ENCODE peak calls at places on chromosomes 6 and 20, in five cellular contexts. C is stimulated activated CD8-positive, alpha-beta memory T cell treated with anti-CD3 and anti-CD28 coated beads, Interleukin-2, amount 100 ng/mL, for 48 hours; U is MV-4-11; A is G401; B is psoas muscle. W is an unnamed sample.

GRCh38 chr6:131727868-131728267 is 17.1 kb upstream of the CTAGE9 start:
- DNase-seq in C (no peak), A (no peak), B (no peak), U (no peak), W (no peak)

GRCh38 chr6:105781248-105781647 is 304.9 kb upstream of the PRDM1 start:
- DNase-seq in B (no peak), C (no peak), U (no peak), A (no peak), W (no peak)

GRCh38 chr20:47230811-47231256 is 125.7 kb downstream of the ZMYND8 start:
- DNase-seq in A (peak; percentile 31), U (peak; percentile 31), C (no peak), B (no peak), W (no peak)

GRCh38 chr6:12595161-12595792 is 121.3 kb upstream of the PHACTR1 start:
- DNase-seq in B (no peak), U (peak; percentile 94), A (no peak), C (no peak), W (no peak)

GRCh38 chr20:62685781-62686555 is 22.7 kb upstream of the NTSR1 start:
- DNase-seq in U (peak; percentile 92), B (no peak), A (peak; percentile 74), C (no peak), W (peak; percentile 79)

GRCh38 chr6:15303920-15304291 is 58.0 kb downstream of the JARID2 start:
- DNase-seq in B (no peak), A (no peak), C (no peak), U (no peak), W (no peak)

GRCh38 chr20:10177326-10177725 is 41.3 kb upstream of the SNAP25 start:
- DNase-seq in B (no peak), U (no peak), A (peak; percentile 67), C (no peak), W (no peak)

GRCh38 chr6:137518584-137518983 is 24.4 kb upstream of the OLIG3 start:
- DNase-seq in A (no peak), C (no peak), U (no peak), B (no peak), W (no peak)

GRCh38 chr20:22863881-22864280 is 171.2 kb upstream of the SSTR4 start:
- DNase-seq in B (no peak), A (no peak), U (no peak), C (no peak), W (no peak)

GRCh38 chr6:18823782-18824386 is 436.7 kb downstream of the RNF144B start:
- DNase-seq in U (peak; percentile 34), B (no peak), A (no peak), C (peak; percentile 21), W (peak; percentile 8)

GRCh38 chr6:116483616-116484015 is 22.4 kb downstream of the CALHM6 start:
- DNase-seq in A (no peak), C (no peak), B (no peak), U (no peak), W (no peak)

GRCh38 chr20:57659131-57659788 is 39.0 kb upstream of the ZBP1 start:
- DNase-seq in A (no peak), U (no peak), C (no peak), B (no peak), W (peak; percentile 74)

GRCh38 chr20:56259948-56260347 is 11.4 kb downstream of the MC3R start:
- DNase-seq in C (no peak), U (no peak), A (no peak), B (no peak), W (no peak)